ENCODE peak calls at places on chromosomes 12 and 14, in nine cellular contexts. F, B, R, O, M, S, E, G and N are unnamed samples.

GRCh38 chr12:120066341-120066740 is 50.2 kb downstream of the RAB35 start:
- DNase-seq in F (no peak), B (no peak), R (no peak), O (no peak), M (no peak), S (no peak), E (no peak), G (no peak), N (no peak)

GRCh38 chr14:51165415-51165814 is 70.5 kb upstream of the TRIM9 start:
- DNase-seq in F (no peak), B (no peak), R (no peak), O (no peak), M (no peak), S (no peak), E (no peak), G (no peak), N (no peak)

GRCh38 chr12:89706551-89707348 is 1.9 kb downstream of the ATP2B1 start:
- DNase-seq in F (no peak), B (no peak), R (peak), O (no peak), M (no peak), S (peak), E (no peak), G (no peak), N (no peak)

GRCh38 chr12:123270380-123271181 is 1.1 kb downstream of the CDK2AP1 start:
- DNase-seq in F (peak), B (no peak), R (peak), O (peak), M (no peak), S (no peak), E (no peak), G (no peak), N (no peak)

GRCh38 chr14:24188251-24189058 is at the start of gene IPO4:
- DNase-seq in F (peak), B (peak), R (peak), O (peak), M (peak), S (peak), E (peak), G (peak), N (peak)

GRCh38 chr14:84208451-84208850 is 1321.5 kb upstream of the FLRT2 start:
- DNase-seq in F (no peak), B (no peak), R (no peak), O (no peak), M (no peak), S (no peak), E (no peak), G (no peak), N (no peak)

GRCh38 chr14:94936411-94936892 is 166.5 kb upstream of the GSC start:
- DNase-seq in F (no peak), B (peak), R (no peak), O (peak), M (peak), S (peak), E (peak), G (peak), N (peak)

GRCh38 chr12:25187781-25188180 is 7.2 kb downstream of the DNAI7 start:
- DNase-seq in F (no peak), B (no peak), R (no peak), O (no peak), M (no peak), S (no peak), E (no peak), G (no peak), N (no peak)

GRCh38 chr14:35401853-35402252 is 2.7 kb downstream of the NFKBIA start:
- DNase-seq in F (no peak), B (no peak), R (peak), O (no peak), M (no peak), S (no peak), E (no peak), G (no peak), N (no peak)

GRCh38 chr12:112283541-112283940 is 98.7 kb downstream of the HECTD4 start:
- DNase-seq in F (no peak), B (no peak), R (no peak), O (no peak), M (no peak), S (no peak), E (no peak), G (no peak), N (no peak)

GRCh38 chr14:67129768-67130167 is 59.5 kb upstream of the GARIN2 start:
- DNase-seq in F (no peak), B (no peak), R (no peak), O (no peak), M (no peak), S (no peak), E (no peak), G (no peak), N (no peak)

GRCh38 chr12:8078400-8078799 is 3.7 kb upstream of the NECAP1 start:
- DNase-seq in F (no peak), B (no peak), R (no peak), O (no peak), M (no peak), S (peak), E (no peak), G (no peak), N (no peak)

DNA sequence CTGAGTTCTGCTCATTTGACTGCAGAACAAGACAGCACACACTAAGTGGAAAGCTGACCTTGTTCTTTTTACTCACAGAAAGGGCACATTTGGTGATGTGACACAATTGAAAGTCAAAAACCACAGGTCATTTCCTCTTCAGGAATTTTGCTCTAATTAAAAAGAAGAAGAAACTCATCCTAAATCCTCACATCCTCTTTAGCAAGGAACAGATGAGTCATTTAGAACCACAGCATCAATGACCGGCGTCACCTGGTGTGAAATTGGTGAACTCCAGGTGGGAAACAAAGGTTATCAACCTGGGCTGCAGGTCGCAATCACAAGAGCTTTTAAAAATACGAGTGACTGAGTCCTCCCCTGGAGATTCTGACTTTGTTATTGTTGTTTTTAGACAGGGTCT is 2.9 kb upstream of the RNU6-8 start:
- DNase-seq in F (no peak), B (no peak), R (no peak), O (no peak), M (no peak), S (no peak), E (no peak), G (no peak), N (no peak)
- TF ChIP-seq CTCF in F (no peak), B (no peak), R (no peak), O (no peak), M (no peak), S (no peak), E (no peak), G (no peak), N (no peak)

GRCh38 chr12:9127936-9128663 is 12.4 kb upstream of the A2M start:
- DNase-seq in F (no peak), B (no peak), R (no peak), O (peak), M (no peak), S (no peak), E (no peak), G (no peak), N (no peak)
- TF ChIP-seq POLR2A in F (no peak), B (no peak), R (no peak), O (no peak), M (no peak), S (no peak), E (no peak), G (no peak), N (no peak)

DNA sequence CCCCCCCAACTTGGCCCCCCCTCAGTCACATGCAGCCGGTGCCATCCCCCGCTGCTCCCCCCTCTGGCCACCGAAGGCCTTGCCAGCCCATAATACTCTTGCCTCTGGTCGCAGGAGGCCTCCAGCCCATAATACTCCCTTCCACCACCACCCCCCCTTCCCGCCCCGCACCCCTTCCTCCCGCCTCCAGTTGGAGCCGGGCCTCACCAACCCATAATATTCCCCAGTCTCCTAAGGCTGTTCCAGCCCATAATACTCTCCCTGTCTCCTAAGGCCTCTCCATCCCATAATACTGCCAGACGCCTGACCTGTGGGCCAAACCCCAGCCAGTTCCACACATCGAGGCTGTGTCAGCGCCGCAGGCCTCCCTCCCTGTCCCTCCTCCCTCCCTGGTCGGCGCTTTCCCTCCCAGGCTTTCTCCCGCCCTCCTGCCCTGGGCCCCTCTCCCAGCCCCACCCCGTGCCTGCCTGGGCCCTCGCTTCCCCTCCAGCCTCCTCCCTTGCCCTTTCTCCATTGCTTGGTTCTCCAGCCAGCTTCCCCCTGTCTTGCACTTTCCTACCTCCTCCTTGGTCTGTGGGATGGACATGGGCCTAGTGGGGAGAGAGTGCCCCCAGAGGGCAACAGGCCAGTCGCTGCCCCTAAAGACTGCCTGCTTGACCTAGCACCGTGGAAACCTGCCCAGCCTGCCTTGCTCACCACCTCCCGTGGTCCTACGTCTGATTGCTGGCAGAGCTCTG is 6.8 kb upstream of the CHD4 start:
- DNase-seq in F (peak), B (peak), R (peak), O (peak), M (peak), S (peak), E (peak), G (peak), N (peak)
- TF ChIP-seq CTCF in F (peak), B (no peak), R (no peak), O (no peak), M (no peak), S (no peak), E (no peak), G (no peak), N (no peak)

GRCh38 chr14:76958975-76959710 is 69.4 kb downstream of the IRF2BPL start:
- DNase-seq in F (no peak), B (peak), R (no peak), O (peak), M (no peak), S (no peak), E (no peak), G (no peak), N (no peak)
- TF ChIP-seq POLR2A in F (no peak), B (peak), R (no peak), O (no peak), M (no peak), S (no peak), E (no peak), G (no peak), N (no peak)

DNA sequence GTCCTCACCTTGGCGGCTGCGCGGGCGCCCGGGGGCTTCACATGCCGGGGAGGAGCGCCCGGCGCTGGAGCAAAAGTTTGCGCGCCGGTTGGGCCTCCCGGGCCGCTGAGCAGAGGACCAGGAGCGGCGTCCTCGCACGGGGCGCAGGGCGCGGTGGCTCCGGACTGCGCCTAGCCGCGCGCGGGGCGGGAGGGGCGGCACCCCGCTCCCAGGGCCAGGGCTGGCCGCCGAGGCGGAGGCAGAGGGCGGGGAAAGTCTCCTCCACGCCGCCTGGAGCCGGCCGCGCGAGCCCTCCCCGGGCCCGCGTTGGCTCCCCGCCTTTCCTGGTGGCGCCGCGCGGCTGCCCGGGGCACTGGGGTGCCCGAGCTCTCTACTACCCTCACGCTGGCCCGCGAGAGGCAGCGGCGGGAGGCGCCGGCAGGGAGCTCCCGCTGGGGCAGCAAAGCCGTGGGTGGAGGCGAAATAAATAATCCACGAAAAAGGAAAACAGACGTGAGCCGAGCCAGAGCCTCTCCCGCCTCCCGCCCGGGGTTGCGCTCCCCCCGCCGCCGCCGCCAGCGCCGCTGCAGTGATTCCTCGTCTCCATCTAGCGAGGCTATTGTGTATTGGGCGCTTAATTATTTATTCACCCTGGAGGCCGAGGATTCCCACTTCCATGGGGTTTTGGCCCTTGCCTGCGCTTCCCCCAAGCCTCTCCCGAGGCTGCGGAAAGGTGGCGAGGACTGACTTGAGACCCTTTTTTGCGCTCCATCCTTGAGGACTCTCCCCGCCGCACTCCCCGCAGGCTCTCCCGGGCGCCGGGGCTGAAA is 476 bp upstream of the PRIMA1 start:
- DNase-seq in F (peak), B (peak), R (peak), O (no peak), M (no peak), S (no peak), E (no peak), G (no peak), N (peak)
- TF ChIP-seq CTCF in F (no peak), B (peak), R (peak), O (peak), M (peak), S (peak), E (no peak), G (no peak), N (peak)

GRCh38 chr12:107320031-107320928 is 226.9 kb upstream of the CRY1 start:
- DNase-seq in F (peak), B (peak), R (no peak), O (peak), M (no peak), S (peak), E (no peak), G (peak), N (no peak)
- TF ChIP-seq POLR2A in F (no peak), B (peak), R (no peak), O (no peak), M (no peak), S (no peak), E (no peak), G (no peak), N (no peak)

DNA sequence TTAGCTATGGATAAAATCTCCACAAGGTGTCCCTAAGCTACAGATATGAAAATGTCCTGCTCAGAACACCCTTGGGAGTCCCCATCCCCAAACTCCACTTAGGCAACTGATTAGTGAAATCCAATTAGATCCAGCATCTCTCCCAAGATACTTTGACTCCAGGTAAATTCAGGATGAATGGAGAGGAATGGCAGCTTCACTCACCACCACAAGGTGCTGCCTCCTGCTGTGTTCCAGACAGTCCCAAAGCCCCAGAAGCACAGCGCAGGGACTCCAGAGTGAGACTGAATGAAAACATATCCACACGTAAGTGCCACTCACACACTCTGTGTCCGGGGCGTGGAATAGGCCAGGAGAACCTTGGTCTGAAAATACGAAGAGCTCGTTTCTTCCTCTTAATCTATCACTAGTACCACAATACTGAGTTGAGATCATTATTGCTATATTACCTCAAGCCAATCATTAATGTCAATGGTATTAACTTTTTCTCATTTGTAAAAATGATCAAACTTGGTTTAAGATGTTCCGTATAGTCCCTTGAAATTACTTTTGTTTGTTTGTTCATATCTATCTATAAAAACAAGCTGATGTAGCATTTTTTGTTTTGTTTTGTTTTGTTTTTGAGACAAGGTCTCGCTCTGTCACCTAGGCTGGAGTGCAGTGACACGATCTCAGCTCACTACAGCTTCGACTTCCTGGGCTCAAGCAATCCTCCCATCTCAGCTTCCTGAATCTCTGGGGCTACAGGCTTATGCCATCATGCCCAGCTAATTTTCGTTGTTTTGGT is 70.0 kb upstream of the BICD1 start:
- DNase-seq in F (no peak), B (no peak), R (no peak), O (no peak), M (no peak), S (no peak), E (peak), G (no peak), N (no peak)
- TF ChIP-seq CTCF in F (no peak), B (no peak), R (no peak), O (no peak), M (no peak), S (no peak), E (no peak), G (no peak), N (no peak)